ENCODE peak calls at places on chromosomes 4 and X, in six cellular contexts. O, E, S, T, C and F are unnamed samples. For H3K36me3, the result is how much of the 10 kb centered on the place peaks cover.

GRCh38 chr4:94488667-94489066 is 36.9 kb downstream of the PDLIM5 start:
- DNase-seq in O (no peak), S (no peak), T (no peak), E (no peak), C (no peak), F (no peak)

GRCh38 chr4:145785391-145786008 is 105.6 kb downstream of the C4orf51 start:
- DNase-seq in E (no peak), S (no peak), O (no peak), T (no peak), C (no peak), F (no peak)

GRCh38 chrX:41313419-41313818 is 20.5 kb upstream of the DDX3X start:
- DNase-seq in S (no peak), O (no peak), T (no peak), C (no peak), E (no peak), F (no peak)

GRCh38 chrX:109854096-109854495 is 121.0 kb upstream of the ACSL4 start:
- DNase-seq in C (no peak), E (no peak), T (no peak), O (no peak), S (no peak), F (no peak)

GRCh38 chr4:190019023-190019858 is 7.8 kb downstream of the FRG2 start:
- DNase-seq in S (no peak), T (peak), C (no peak), O (no peak), E (no peak), F (no peak)

GRCh38 chr4:123811763-123812390 is 415.3 kb downstream of the SPRY1 start:
- DNase-seq in C (no peak), T (no peak), E (no peak), O (no peak), S (no peak), F (no peak)

GRCh38 chr4:47528651-47529050 is 43.6 kb downstream of the ATP10D start:
- DNase-seq in O (no peak), C (no peak), E (no peak), S (no peak), T (no peak), F (no peak)

GRCh38 chrX:16082470-16083085 is 40.8 kb upstream of the GRPR start:
- DNase-seq in C (no peak), T (no peak), S (no peak), E (no peak), O (no peak), F (no peak)

GRCh38 chr4:19809989-19810388 is 441.7 kb upstream of the SLIT2 start:
- DNase-seq in E (no peak), S (no peak), C (no peak), O (no peak), T (no peak), F (no peak)

GRCh38 chr4:20254517-20255250 is 3.0 kb downstream of the SLIT2 start:
- DNase-seq in E (no peak), O (no peak), C (peak), T (peak), S (no peak), F (peak)

GRCh38 chr4:123350191-123350544 is 46.4 kb upstream of the SPRY1 start:
- DNase-seq in T (no peak), O (no peak), S (peak), C (no peak), E (peak), F (no peak)

GRCh38 chr4:2432991-2433530 is 14.3 kb downstream of the CFAP99 start:
- DNase-seq in S (no peak), O (no peak), C (no peak), E (no peak), T (no peak), F (no peak)

GRCh38 chr4:87114245-87115062 is 106.0 kb downstream of the KLHL8 start:
- DNase-seq in O (no peak), C (no peak), S (no peak), T (no peak), E (no peak), F (no peak)

GRCh38 chrX:69307736-69308135 is 142.5 kb upstream of the PJA1 start:
- DNase-seq in S (no peak), E (no peak), O (no peak), C (no peak), T (no peak), F (no peak)

GRCh38 chrX:129622757-129623301 is 31.9 kb downstream of the APLN start:
- DNase-seq in C (peak), O (no peak), S (no peak), E (no peak), T (no peak), F (no peak)

GRCh38 chr4:150033937-150034336 is 44.3 kb upstream of the DCLK2 start:
- DNase-seq in O (no peak), C (no peak), T (no peak), S (peak), E (peak), F (no peak)

GRCh38 chrX:1589356-1590130 is 1.9 kb upstream of the AKAP17A start:
- DNase-seq in E (no peak), S (no peak), T (no peak), C (no peak), O (no peak), F (no peak)

GRCh38 chr4:96301727-96302126 is 461.8 kb downstream of the PDHA2 start:
- DNase-seq in S (no peak), T (no peak), C (no peak), O (no peak), E (no peak), F (no peak)

GRCh38 chr4:100289530-100289888 is 99.2 kb upstream of the DDIT4L start:
- DNase-seq in E (no peak), T (no peak), C (no peak), O (no peak), S (no peak), F (no peak)

GRCh38 chr4:138216272-138216867 is 25.8 kb downstream of the SLC7A11 start:
- DNase-seq in E (no peak), C (no peak), S (no peak), T (no peak), O (no peak), F (no peak)

GRCh38 chr4:138222041-138222440 is 20.1 kb downstream of the SLC7A11 start:
- DNase-seq in O (no peak), C (no peak), T (no peak), E (no peak), S (no peak), F (no peak)

GRCh38 chr4:138223191-138223910 is 18.8 kb downstream of the SLC7A11 start:
- DNase-seq in T (no peak), O (no peak), C (no peak), E (no peak), S (no peak), F (no peak)

GRCh38 chr4:138217567-138217966 is 24.6 kb downstream of the SLC7A11 start:
- DNase-seq in T (no peak), O (no peak), E (no peak), S (no peak), C (no peak), F (no peak)

DNA sequence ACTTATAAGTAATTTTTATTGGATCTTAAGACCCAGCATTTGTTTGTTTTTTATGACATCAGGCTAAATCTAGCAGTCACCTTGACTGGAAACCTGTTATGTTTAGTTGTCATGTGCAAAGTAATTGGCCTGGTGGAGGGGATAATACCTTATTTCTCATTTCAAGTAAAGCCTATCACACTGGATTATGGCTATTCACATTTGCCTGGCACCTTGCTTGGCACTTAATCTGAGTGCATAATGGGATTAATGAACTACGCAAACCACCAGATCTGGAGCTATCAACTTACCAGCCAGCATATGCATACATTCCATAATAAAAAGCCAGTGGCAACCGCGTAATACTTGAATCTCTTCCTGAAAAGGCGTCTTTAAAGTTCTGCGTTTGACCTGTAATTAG is 23.2 kb downstream of the SLC7A11 start:
- DNase-seq in S (no peak), C (no peak), O (no peak), T (no peak), E (no peak), F (no peak)
- H3K27ac ChIP-seq in S (no peak), C (no peak), O (no peak), T (no peak), E (no peak), F (no peak)

GRCh38 chr4:73131281-73131680 is 61.8 kb upstream of the COX18 start:
- DNase-seq in E (no peak), S (no peak), T (no peak), O (no peak), C (no peak), F (no peak)
- H3K36me3 ChIP-seq in E (half or more), S (under half), T (half or more), O (under half), C (half or more), F (half or more)

GRCh38 chr4:174283507-174284180 is at the start of the genes CEP44 and FBXO8:
- DNase-seq in T (peak), E (peak), O (peak), C (peak), S (peak), F (peak)
- TF ChIP-seq EP300 in T (peak), E (no peak), O (peak), C (peak), S (no peak), F (no peak)

DNA sequence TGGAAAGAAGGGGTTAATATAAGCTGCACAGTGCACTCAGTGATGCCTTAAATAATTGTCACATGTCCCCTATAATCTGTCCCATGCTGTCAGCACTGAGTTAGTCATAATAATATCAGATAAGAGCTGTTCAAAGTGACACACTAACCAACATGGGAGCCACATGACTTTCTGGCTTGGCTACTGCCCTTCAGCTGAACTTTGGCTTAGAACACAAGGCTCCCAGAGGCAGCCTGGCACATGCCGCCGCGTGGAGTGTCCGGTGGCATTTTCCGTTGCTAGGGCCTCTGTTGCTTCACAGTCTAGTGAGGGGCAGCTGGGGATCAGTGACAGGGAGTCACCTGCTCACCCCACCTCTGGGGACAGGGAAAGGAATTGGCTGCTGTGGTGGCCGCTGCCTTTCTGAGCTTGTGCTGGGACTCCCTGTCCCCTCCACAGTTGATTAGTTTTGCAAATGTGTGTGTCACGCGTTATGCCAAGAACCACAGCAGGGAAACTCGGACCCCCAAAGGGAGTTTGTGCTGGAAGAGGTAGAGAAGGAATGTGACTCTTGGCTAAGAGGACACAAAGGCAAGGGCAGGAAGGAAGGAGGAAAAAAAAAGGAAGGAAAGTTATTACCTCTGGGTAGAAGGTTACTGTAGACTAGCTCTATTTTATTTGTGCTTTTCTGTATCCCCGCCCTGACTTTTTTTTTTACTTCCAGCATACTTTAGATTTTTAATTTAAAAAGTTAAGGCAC is 41.1 kb upstream of the PPARGC1A start:
- DNase-seq in S (peak), E (peak), T (peak), C (peak), O (peak), F (peak)
- H3K27ac ChIP-seq in S (peak), E (peak), T (no peak), C (no peak), O (no peak), F (peak)

GRCh38 chr4:22435652-22436051 is 80.2 kb downstream of the ADGRA3 start:
- DNase-seq in E (no peak), C (no peak), T (no peak), O (no peak), S (no peak), F (no peak)
- H3K36me3 ChIP-seq in E (under half), C (under half), T (under half), O (under half), S (under half), F (under half)